ENCODE peak calls at places on chromosome 7, in four cellular contexts. One of them, this sample, is unnamed.

GRCh38 chr7:24685706-24686105 is 71.6 kb downstream of the GSDME start:
- DNase-seq in activated T-cell treated with anti-CD3 and anti-CD28 coated beads for 48 hours: no peak
- DNase-seq in Kasumi-1: no peak
- DNase-seq in NCI-H524 treated with DMSO at 0.1 percent for 48 hours: no peak
- DNase-seq in this sample: no peak

GRCh38 chr7:24764972-24765744 is 7.9 kb upstream of the GSDME start:
- DNase-seq in Kasumi-1: no peak
- DNase-seq in NCI-H524 treated with DMSO at 0.1 percent for 48 hours: no peak
- DNase-seq in activated T-cell treated with anti-CD3 and anti-CD28 coated beads for 48 hours: no peak
- DNase-seq in this sample: no peak

GRCh38 chr7:101519324-101520017 is 109.6 kb downstream of the MYL10 start:
- DNase-seq in NCI-H524 treated with DMSO at 0.1 percent for 48 hours: no peak
- DNase-seq in Kasumi-1: no peak
- DNase-seq in activated T-cell treated with anti-CD3 and anti-CD28 coated beads for 48 hours: no peak
- DNase-seq in this sample: no peak

GRCh38 chr7:95297041-95297440 is 27.3 kb downstream of the PON1 start:
- DNase-seq in Kasumi-1: no peak
- DNase-seq in NCI-H524 treated with DMSO at 0.1 percent for 48 hours: no peak
- DNase-seq in activated T-cell treated with anti-CD3 and anti-CD28 coated beads for 48 hours: no peak
- DNase-seq in this sample: no peak

GRCh38 chr7:24734306-24734705 is 23.0 kb downstream of the GSDME start:
- DNase-seq in activated T-cell treated with anti-CD3 and anti-CD28 coated beads for 48 hours: no peak
- DNase-seq in Kasumi-1: no peak
- DNase-seq in NCI-H524 treated with DMSO at 0.1 percent for 48 hours: no peak
- DNase-seq in this sample: no peak

GRCh38 chr7:121366852-121367431 is 29.2 kb downstream of the FAM3C start:
- DNase-seq in Kasumi-1: peak; percentile 66
- DNase-seq in NCI-H524 treated with DMSO at 0.1 percent for 48 hours: no peak
- DNase-seq in activated T-cell treated with anti-CD3 and anti-CD28 coated beads for 48 hours: no peak
- DNase-seq in this sample: no peak

GRCh38 chr7:66403562-66403961 is 198.4 kb downstream of the TPST1 start:
- DNase-seq in NCI-H524 treated with DMSO at 0.1 percent for 48 hours: no peak
- DNase-seq in Kasumi-1: no peak
- DNase-seq in activated T-cell treated with anti-CD3 and anti-CD28 coated beads for 48 hours: no peak
- DNase-seq in this sample: no peak

GRCh38 chr7:102288285-102288930 is 1.7 kb downstream of the SH2B2 start:
- DNase-seq in NCI-H524 treated with DMSO at 0.1 percent for 48 hours: no peak
- DNase-seq in activated T-cell treated with anti-CD3 and anti-CD28 coated beads for 48 hours: no peak
- DNase-seq in Kasumi-1: peak; percentile 18
- DNase-seq in this sample: no peak

GRCh38 chr7:80095545-80095944 is 39.1 kb upstream of the GNAI1 start:
- DNase-seq in NCI-H524 treated with DMSO at 0.1 percent for 48 hours: no peak
- DNase-seq in Kasumi-1: peak; percentile 69
- DNase-seq in activated T-cell treated with anti-CD3 and anti-CD28 coated beads for 48 hours: no peak
- DNase-seq in this sample: no peak

GRCh38 chr7:88337556-88337955 is 30.9 kb upstream of the STEAP4 start:
- DNase-seq in Kasumi-1: no peak
- DNase-seq in activated T-cell treated with anti-CD3 and anti-CD28 coated beads for 48 hours: no peak
- DNase-seq in NCI-H524 treated with DMSO at 0.1 percent for 48 hours: no peak
- DNase-seq in this sample: no peak

GRCh38 chr7:100803398-100804161 is 23.7 kb downstream of the EPHB4 start:
- DNase-seq in Kasumi-1: peak; percentile 89
- DNase-seq in NCI-H524 treated with DMSO at 0.1 percent for 48 hours: peak; percentile 52
- DNase-seq in activated T-cell treated with anti-CD3 and anti-CD28 coated beads for 48 hours: peak; percentile 33
- DNase-seq in this sample: peak; percentile 90

GRCh38 chr7:131563918-131564317 is 7.5 kb upstream of the PODXL start:
- DNase-seq in activated T-cell treated with anti-CD3 and anti-CD28 coated beads for 48 hours: no peak
- DNase-seq in Kasumi-1: no peak
- DNase-seq in NCI-H524 treated with DMSO at 0.1 percent for 48 hours: no peak
- DNase-seq in this sample: no peak

GRCh38 chr7:66907731-66908130 is 13.3 kb upstream of the TMEM248 start:
- DNase-seq in Kasumi-1: no peak
- DNase-seq in activated T-cell treated with anti-CD3 and anti-CD28 coated beads for 48 hours: no peak
- DNase-seq in NCI-H524 treated with DMSO at 0.1 percent for 48 hours: no peak
- DNase-seq in this sample: no peak

GRCh38 chr7:27329917-27330316 is 87.3 kb downstream of the EVX1 start:
- DNase-seq in NCI-H524 treated with DMSO at 0.1 percent for 48 hours: no peak
- DNase-seq in Kasumi-1: peak; percentile 25
- DNase-seq in activated T-cell treated with anti-CD3 and anti-CD28 coated beads for 48 hours: no peak
- DNase-seq in this sample: no peak

GRCh38 chr7:75734586-75735047 is 4.1 kb downstream of the HIP1 start:
- DNase-seq in NCI-H524 treated with DMSO at 0.1 percent for 48 hours: no peak
- DNase-seq in Kasumi-1: no peak
- DNase-seq in activated T-cell treated with anti-CD3 and anti-CD28 coated beads for 48 hours: no peak
- DNase-seq in this sample: peak; percentile 84

GRCh38 chr7:8511810-8512209 is 78.4 kb downstream of the NXPH1 start:
- DNase-seq in NCI-H524 treated with DMSO at 0.1 percent for 48 hours: no peak
- DNase-seq in activated T-cell treated with anti-CD3 and anti-CD28 coated beads for 48 hours: no peak
- DNase-seq in Kasumi-1: no peak
- DNase-seq in this sample: no peak

GRCh38 chr7:145431834-145432233 is 596.0 kb upstream of the TPK1 start:
- DNase-seq in NCI-H524 treated with DMSO at 0.1 percent for 48 hours: no peak
- DNase-seq in Kasumi-1: no peak
- DNase-seq in activated T-cell treated with anti-CD3 and anti-CD28 coated beads for 48 hours: no peak
- DNase-seq in this sample: no peak

GRCh38 chr7:118626739-118627138 is 402.2 kb downstream of the ANKRD7 start:
- DNase-seq in activated T-cell treated with anti-CD3 and anti-CD28 coated beads for 48 hours: no peak
- DNase-seq in NCI-H524 treated with DMSO at 0.1 percent for 48 hours: no peak
- DNase-seq in Kasumi-1: no peak
- DNase-seq in this sample: no peak

GRCh38 chr7:100171087-100171681 is 2.8 kb upstream of the GAL3ST4 start:
- DNase-seq in activated T-cell treated with anti-CD3 and anti-CD28 coated beads for 48 hours: no peak
- DNase-seq in Kasumi-1: no peak
- DNase-seq in NCI-H524 treated with DMSO at 0.1 percent for 48 hours: no peak
- DNase-seq in this sample: no peak

GRCh38 chr7:44990520-44991023 is 9.4 kb upstream of the CCM2 start:
- DNase-seq in NCI-H524 treated with DMSO at 0.1 percent for 48 hours: peak; percentile 42
- DNase-seq in Kasumi-1: no peak
- DNase-seq in activated T-cell treated with anti-CD3 and anti-CD28 coated beads for 48 hours: no peak
- DNase-seq in this sample: peak; percentile 61

GRCh38 chr7:152103066-152103465 is 77.6 kb downstream of the GALNT11 start:
- DNase-seq in NCI-H524 treated with DMSO at 0.1 percent for 48 hours: no peak
- DNase-seq in activated T-cell treated with anti-CD3 and anti-CD28 coated beads for 48 hours: no peak
- DNase-seq in Kasumi-1: no peak
- DNase-seq in this sample: no peak

GRCh38 chr7:82109288-82109687 is 334.3 kb downstream of the CACNA2D1 start:
- DNase-seq in activated T-cell treated with anti-CD3 and anti-CD28 coated beads for 48 hours: no peak
- DNase-seq in NCI-H524 treated with DMSO at 0.1 percent for 48 hours: no peak
- DNase-seq in Kasumi-1: no peak
- DNase-seq in this sample: no peak

GRCh38 chr7:52620849-52621248 is 414.6 kb upstream of the POM121L12 start:
- DNase-seq in NCI-H524 treated with DMSO at 0.1 percent for 48 hours: no peak
- DNase-seq in Kasumi-1: no peak
- DNase-seq in activated T-cell treated with anti-CD3 and anti-CD28 coated beads for 48 hours: no peak
- DNase-seq in this sample: no peak

GRCh38 chr7:46100521-46100920 is 179.4 kb upstream of the IGFBP3 start:
- DNase-seq in Kasumi-1: no peak
- DNase-seq in NCI-H524 treated with DMSO at 0.1 percent for 48 hours: no peak
- DNase-seq in activated T-cell treated with anti-CD3 and anti-CD28 coated beads for 48 hours: no peak
- DNase-seq in this sample: no peak

GRCh38 chr7:149001427-149002068 is 26.8 kb downstream of the PDIA4 start:
- DNase-seq in Kasumi-1: no peak
- DNase-seq in activated T-cell treated with anti-CD3 and anti-CD28 coated beads for 48 hours: no peak
- DNase-seq in NCI-H524 treated with DMSO at 0.1 percent for 48 hours: no peak
- DNase-seq in this sample: no peak

GRCh38 chr7:33837356-33837851 is 67.9 kb upstream of the BMPER start:
- DNase-seq in NCI-H524 treated with DMSO at 0.1 percent for 48 hours: no peak
- DNase-seq in activated T-cell treated with anti-CD3 and anti-CD28 coated beads for 48 hours: no peak
- DNase-seq in Kasumi-1: no peak
- DNase-seq in this sample: no peak

GRCh38 chr7:87216701-87217508 is 2.6 kb downstream of the TMEM243 start:
- DNase-seq in Kasumi-1: peak; percentile 22
- DNase-seq in activated T-cell treated with anti-CD3 and anti-CD28 coated beads for 48 hours: peak; percentile 31
- DNase-seq in NCI-H524 treated with DMSO at 0.1 percent for 48 hours: no peak
- DNase-seq in this sample: no peak

GRCh38 chr7:36010656-36011587 is 142.1 kb upstream of the EEPD1 start:
- DNase-seq in Kasumi-1: no peak
- DNase-seq in activated T-cell treated with anti-CD3 and anti-CD28 coated beads for 48 hours: no peak
- DNase-seq in NCI-H524 treated with DMSO at 0.1 percent for 48 hours: no peak
- DNase-seq in this sample: no peak

GRCh38 chr7:12635830-12636229 is 51.6 kb upstream of the ARL4A start:
- DNase-seq in Kasumi-1: no peak
- DNase-seq in NCI-H524 treated with DMSO at 0.1 percent for 48 hours: no peak
- DNase-seq in activated T-cell treated with anti-CD3 and anti-CD28 coated beads for 48 hours: no peak
- DNase-seq in this sample: no peak

GRCh38 chr7:85234746-85235145 is 47.9 kb upstream of the SEMA3D start:
- DNase-seq in NCI-H524 treated with DMSO at 0.1 percent for 48 hours: no peak
- DNase-seq in activated T-cell treated with anti-CD3 and anti-CD28 coated beads for 48 hours: no peak
- DNase-seq in Kasumi-1: no peak
- DNase-seq in this sample: no peak

GRCh38 chr7:125651823-125652528 is 722.4 kb upstream of the POT1 start:
- DNase-seq in NCI-H524 treated with DMSO at 0.1 percent for 48 hours: no peak
- DNase-seq in activated T-cell treated with anti-CD3 and anti-CD28 coated beads for 48 hours: no peak
- DNase-seq in Kasumi-1: no peak
- DNase-seq in this sample: no peak

GRCh38 chr7:95302976-95303375 is 21.4 kb downstream of the PON1 start:
- DNase-seq in Kasumi-1: no peak
- DNase-seq in NCI-H524 treated with DMSO at 0.1 percent for 48 hours: no peak
- DNase-seq in activated T-cell treated with anti-CD3 and anti-CD28 coated beads for 48 hours: no peak
- DNase-seq in this sample: peak; percentile 9

GRCh38 chr7:1950623-1951523 is 280.8 kb downstream of the ELFN1 start:
- DNase-seq in activated T-cell treated with anti-CD3 and anti-CD28 coated beads for 48 hours: no peak
- DNase-seq in Kasumi-1: no peak
- DNase-seq in NCI-H524 treated with DMSO at 0.1 percent for 48 hours: no peak
- DNase-seq in this sample: peak; percentile 96

GRCh38 chr7:28591275-28591674 is 179.0 kb downstream of the CREB5 start:
- DNase-seq in activated T-cell treated with anti-CD3 and anti-CD28 coated beads for 48 hours: no peak
- DNase-seq in NCI-H524 treated with DMSO at 0.1 percent for 48 hours: no peak
- DNase-seq in Kasumi-1: no peak
- DNase-seq in this sample: no peak

GRCh38 chr7:92717601-92717981 is 118.8 kb downstream of the CDK6 start:
- DNase-seq in NCI-H524 treated with DMSO at 0.1 percent for 48 hours: no peak
- DNase-seq in Kasumi-1: no peak
- DNase-seq in activated T-cell treated with anti-CD3 and anti-CD28 coated beads for 48 hours: no peak
- DNase-seq in this sample: no peak

GRCh38 chr7:90726623-90727022 is 130.5 kb downstream of the CDK14 start:
- DNase-seq in activated T-cell treated with anti-CD3 and anti-CD28 coated beads for 48 hours: no peak
- DNase-seq in Kasumi-1: no peak
- DNase-seq in NCI-H524 treated with DMSO at 0.1 percent for 48 hours: no peak
- DNase-seq in this sample: no peak

GRCh38 chr7:158447206-158448171 is 140.1 kb downstream of the PTPRN2 start:
- DNase-seq in NCI-H524 treated with DMSO at 0.1 percent for 48 hours: peak; percentile 0
- DNase-seq in Kasumi-1: no peak
- DNase-seq in activated T-cell treated with anti-CD3 and anti-CD28 coated beads for 48 hours: no peak
- DNase-seq in this sample: no peak

GRCh38 chr7:38171558-38172403 is 6.3 kb upstream of the STARD3NL start:
- DNase-seq in Kasumi-1: peak; percentile 90
- DNase-seq in NCI-H524 treated with DMSO at 0.1 percent for 48 hours: no peak
- DNase-seq in activated T-cell treated with anti-CD3 and anti-CD28 coated beads for 48 hours: no peak
- DNase-seq in this sample: no peak

GRCh38 chr7:114375914-114376313 is 38.7 kb upstream of the FOXP2 start:
- DNase-seq in NCI-H524 treated with DMSO at 0.1 percent for 48 hours: no peak
- DNase-seq in activated T-cell treated with anti-CD3 and anti-CD28 coated beads for 48 hours: no peak
- DNase-seq in Kasumi-1: no peak
- DNase-seq in this sample: no peak

GRCh38 chr7:79454325-79454960 is 976 bp upstream of the MAGI2 start:
- DNase-seq in Kasumi-1: no peak
- DNase-seq in activated T-cell treated with anti-CD3 and anti-CD28 coated beads for 48 hours: no peak
- DNase-seq in NCI-H524 treated with DMSO at 0.1 percent for 48 hours: no peak
- DNase-seq in this sample: peak; percentile 24